ENCODE peak calls at places on chromosomes 4 and X, in ten cellular contexts. F is tibial nerve, P is body of pancreas, C is spleen, G is HepG2, Z is A549, M is right lobe of liver, W is stomach, U is heart left ventricle, Y is uterus. J is an unnamed sample.

GRCh38 chr4:6464842-6465588 is 7.4 kb downstream of the PPP2R2C start:
- DNase-seq in M (no peak), U (peak), G (no peak), P (no peak), Z (peak), Y (no peak), C (peak), F (no peak), W (no peak), J (no peak)

GRCh38 chrX:40097492-40098263 is at the start of gene BCOR:
- DNase-seq in G (no peak), U (peak), C (peak), P (peak), F (peak), Y (peak), W (peak), Z (peak), M (peak), J (peak)

GRCh38 chrX:31633349-31633748 is 561.5 kb upstream of the FTHL17 start:
- DNase-seq in U (no peak), G (no peak), W (no peak), F (no peak), C (no peak), Z (no peak), P (no peak), Y (no peak), M (no peak), J (no peak)

GRCh38 chr4:118989098-118990080 is 100.7 kb downstream of the SYNPO2 start:
- DNase-seq in P (no peak), C (no peak), M (no peak), Y (no peak), F (no peak), U (no peak), Z (peak), W (no peak), G (no peak), J (no peak)

GRCh38 chr4:3791910-3792542 is 25.8 kb downstream of the ADRA2C start:
- DNase-seq in P (peak), U (peak), Y (no peak), F (no peak), W (peak), G (peak), Z (no peak), C (no peak), M (peak), J (peak)

GRCh38 chr4:70895846-70896435 is 6.2 kb upstream of the MOB1B start:
- DNase-seq in Z (no peak), G (no peak), U (no peak), P (peak), C (no peak), Y (no peak), F (no peak), M (no peak), W (no peak), J (no peak)

GRCh38 chr4:17173300-17173699 is 274.9 kb upstream of the LDB2 start:
- DNase-seq in G (no peak), P (no peak), W (no peak), F (no peak), Z (no peak), M (no peak), C (no peak), Y (no peak), U (no peak), J (peak)

GRCh38 chrX:38260231-38260630 is 39.6 kb upstream of the SRPX start:
- DNase-seq in Z (peak), W (no peak), U (no peak), G (peak), P (peak), M (no peak), C (no peak), Y (no peak), F (no peak), J (peak)

GRCh38 chr4:183434264-183435045 is 10.0 kb upstream of the CDKN2AIP start:
- DNase-seq in P (no peak), F (no peak), C (peak), Y (no peak), G (no peak), W (no peak), Z (no peak), M (no peak), U (no peak), J (no peak)

GRCh38 chr4:126018274-126018673 is 703.5 kb downstream of the FAT4 start:
- DNase-seq in F (no peak), G (no peak), Y (no peak), P (no peak), U (no peak), C (no peak), Z (no peak), M (no peak), W (no peak), J (no peak)

GRCh38 chr4:26058537-26058936 is 144.5 kb downstream of the SMIM20 start:
- DNase-seq in F (no peak), W (peak), C (no peak), M (no peak), G (no peak), Z (no peak), U (no peak), Y (no peak), P (peak), J (no peak)

GRCh38 chr4:72302981-72303704 is 265.9 kb downstream of the ADAMTS3 start:
- DNase-seq in U (no peak), C (no peak), Y (no peak), F (peak), P (peak), M (no peak), Z (peak), W (peak), G (peak), J (peak)

GRCh38 chr4:8853249-8853648 is 18.4 kb downstream of the HMX1 start:
- DNase-seq in P (no peak), G (no peak), U (no peak), Z (no peak), C (no peak), F (no peak), Y (no peak), W (no peak), M (no peak), J (no peak)

GRCh38 chrX:15493118-15494082 is at the start of gene PIR:
- DNase-seq in C (peak), G (peak), W (peak), U (peak), Y (peak), P (peak), F (peak), M (peak), Z (peak), J (peak)

GRCh38 chr4:151248519-151248918 is 28.4 kb upstream of the PRSS48 start:
- DNase-seq in M (no peak), Y (no peak), U (no peak), C (no peak), G (peak), P (no peak), W (no peak), Z (no peak), F (no peak), J (no peak)

GRCh38 chrX:115058276-115058675 is 40.9 kb upstream of the IL13RA2 start:
- DNase-seq in M (no peak), Z (no peak), P (peak), Y (no peak), C (no peak), F (no peak), W (no peak), U (peak), G (no peak), J (no peak)

GRCh38 chr4:154559141-154559841 is 3.5 kb upstream of the FGB start:
- DNase-seq in G (peak), U (no peak), M (no peak), Z (peak), C (no peak), F (no peak), W (no peak), Y (no peak), P (peak), J (peak)

GRCh38 chr4:187541666-187542065 is 453.9 kb upstream of the ZFP42 start:
- DNase-seq in P (no peak), Z (no peak), Y (no peak), C (no peak), W (no peak), U (no peak), F (no peak), M (no peak), G (no peak), J (no peak)

GRCh38 chr4:92994727-92995126 is 691.0 kb downstream of the GRID2 start:
- DNase-seq in Y (no peak), C (no peak), U (no peak), M (no peak), Z (no peak), F (no peak), P (peak), W (no peak), G (no peak), J (no peak)

GRCh38 chr4:142549726-142550463 is 296.2 kb downstream of the INPP4B start:
- DNase-seq in G (no peak), Y (no peak), W (no peak), Z (peak), M (no peak), C (no peak), U (no peak), F (no peak), P (peak), J (no peak)

GRCh38 chr4:155512069-155512468 is 135.3 kb upstream of the MAP9 start:
- DNase-seq in C (no peak), F (no peak), G (no peak), Z (no peak), Y (no peak), M (no peak), U (no peak), W (no peak), P (no peak), J (no peak)

GRCh38 chrX:2449135-2449886 is 51.5 kb downstream of the DHRSX start:
- DNase-seq in Z (no peak), G (no peak), F (no peak), P (no peak), C (peak), U (no peak), W (no peak), Y (no peak), M (no peak), J (no peak)

GRCh38 chrX:132401935-132402334 is 86.9 kb downstream of the MBNL3 start:
- DNase-seq in C (no peak), U (no peak), W (no peak), Z (no peak), M (no peak), P (no peak), F (no peak), Y (no peak), G (peak), J (no peak)

GRCh38 chr4:8039290-8039689 is 99.6 kb upstream of the AFAP1 start:
- DNase-seq in F (no peak), P (peak), C (no peak), M (no peak), Y (no peak), U (no peak), W (no peak), Z (no peak), G (no peak), J (no peak)

GRCh38 chr4:93788712-93789111 is 39.8 kb upstream of the ATOH1 start:
- DNase-seq in F (no peak), C (no peak), Z (peak), G (peak), W (no peak), M (no peak), P (no peak), Y (no peak), U (no peak), J (peak)

GRCh38 chr4:19961092-19961491 is 290.6 kb upstream of the SLIT2 start:
- DNase-seq in G (no peak), Z (no peak), F (no peak), C (no peak), W (no peak), U (no peak), M (no peak), P (no peak), Y (no peak), J (no peak)

GRCh38 chrX:119181491-119181890 is 53.9 kb upstream of the KIAA1210 start:
- DNase-seq in Y (no peak), P (no peak), W (no peak), G (peak), F (no peak), C (no peak), Z (peak), U (no peak), M (peak), J (no peak)

GRCh38 chr4:129899849-129900248 is 803.9 kb downstream of the C4orf33 start:
- DNase-seq in G (peak), W (no peak), Z (no peak), U (no peak), M (no peak), F (no peak), P (no peak), C (no peak), Y (no peak), J (no peak)

GRCh38 chr4:7759221-7759620 is 180.4 kb downstream of the AFAP1 start:
- DNase-seq in Y (no peak), F (no peak), P (peak), M (no peak), Z (no peak), C (peak), U (no peak), G (no peak), W (no peak), J (no peak)

GRCh38 chr4:88060431-88060830 is 53.0 kb downstream of the PKD2 start:
- DNase-seq in M (no peak), Y (no peak), G (no peak), P (no peak), F (no peak), W (no peak), C (no peak), Z (no peak), U (no peak), J (no peak)

GRCh38 chr4:13919021-13919441 is 291.5 kb upstream of the BOD1L1 start:
- DNase-seq in C (no peak), F (no peak), G (no peak), M (no peak), Z (no peak), Y (peak), W (no peak), U (no peak), P (peak), J (no peak)

GRCh38 chr4:156933633-156934258 is 37.9 kb downstream of the PDGFC start:
- DNase-seq in W (no peak), P (no peak), Y (no peak), G (peak), F (no peak), M (no peak), C (no peak), U (no peak), Z (no peak), J (peak)

GRCh38 chrX:49840679-49841078 is 11.6 kb downstream of the PAGE4 start:
- DNase-seq in Y (peak), P (peak), Z (peak), U (peak), G (peak), W (peak), C (no peak), F (peak), M (peak), J (peak)

DNA sequence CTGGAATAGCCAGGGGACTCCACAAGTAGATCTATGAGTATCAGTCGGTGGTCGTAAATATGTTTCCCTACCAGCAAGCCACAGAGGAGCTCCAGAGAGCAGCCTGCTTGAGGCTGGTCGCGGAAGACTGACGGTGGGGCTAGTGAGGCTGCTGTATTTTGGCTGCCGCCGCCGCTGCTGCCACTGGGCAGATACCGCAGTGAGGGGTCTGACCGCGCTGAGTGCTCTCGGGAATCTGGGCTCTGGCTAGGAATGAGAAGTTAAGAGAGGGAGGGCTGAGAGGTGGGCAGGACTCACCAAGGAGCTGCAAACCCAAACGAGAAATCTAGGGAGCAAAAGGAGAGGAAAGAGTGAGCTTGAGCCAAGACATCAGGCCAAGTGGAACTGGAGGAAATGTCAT is at the start of gene EXOC1L:
- DNase-seq in W (no peak), G (peak), F (no peak), Z (no peak), P (no peak), U (no peak), C (no peak), M (no peak), Y (no peak), J (peak)
- TF ChIP-seq POLR2A in W (no peak), G (no peak), F (no peak), Z (no peak), P (no peak), U (no peak), C (no peak), M (no peak), Y (no peak), J (no peak)

DNA sequence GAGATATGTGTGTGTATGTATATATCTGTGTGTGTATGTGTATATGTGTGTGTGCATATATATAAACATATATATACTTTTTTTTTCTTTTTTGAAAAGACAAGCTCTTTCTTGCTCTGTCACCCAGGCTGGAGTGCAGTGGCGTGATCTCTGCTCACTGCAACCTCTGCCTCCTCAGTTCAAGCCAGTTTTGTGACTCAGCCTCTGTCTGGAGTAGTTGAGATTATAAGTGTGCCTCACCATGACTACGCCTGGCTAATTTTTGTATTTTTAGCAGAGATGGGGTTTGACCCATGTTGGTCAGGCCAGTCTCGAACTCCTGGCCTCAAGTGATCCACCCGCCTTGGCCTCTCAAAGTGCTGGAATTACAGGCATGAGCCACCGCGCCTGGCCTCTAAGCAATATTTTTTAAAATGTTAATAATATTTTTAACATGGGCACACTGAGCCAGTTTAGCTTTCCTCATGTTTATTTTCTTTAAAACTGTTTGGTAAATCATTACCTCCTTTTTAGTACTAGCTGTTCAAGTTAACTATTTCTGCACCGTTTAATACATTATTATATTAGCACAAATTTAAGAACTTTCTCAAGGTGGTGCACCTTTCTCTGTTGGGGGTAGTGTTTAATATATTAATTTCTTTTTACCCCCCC is 33.3 kb downstream of the BBS12 start:
- DNase-seq in G (no peak), P (no peak), Z (no peak), M (no peak), F (no peak), C (no peak), U (no peak), Y (no peak), W (no peak), J (peak)
- TF ChIP-seq POLR2A in G (no peak), P (no peak), Z (no peak), M (no peak), F (no peak), C (no peak), U (no peak), Y (no peak), W (no peak), J (no peak)

GRCh38 chrX:74537011-74537390 is 77.4 kb downstream of the RLIM start:
- DNase-seq in U (no peak), W (no peak), M (no peak), Z (no peak), Y (peak), G (no peak), C (no peak), F (peak), P (peak), J (no peak)

GRCh38 chrX:74534569-74535038 is 79.8 kb downstream of the RLIM start:
- DNase-seq in M (no peak), C (no peak), W (no peak), F (no peak), Y (no peak), P (no peak), G (no peak), Z (no peak), U (no peak), J (no peak)

GRCh38 chrX:74535211-74535621 is 79.2 kb downstream of the RLIM start:
- DNase-seq in P (peak), F (peak), U (no peak), W (no peak), Y (no peak), M (no peak), G (peak), C (no peak), Z (no peak), J (peak)

GRCh38 chrX:74535633-74536141 is 78.7 kb downstream of the RLIM start:
- DNase-seq in G (peak), C (peak), U (peak), M (peak), Z (no peak), P (peak), F (peak), W (peak), Y (peak), J (no peak)

DNA sequence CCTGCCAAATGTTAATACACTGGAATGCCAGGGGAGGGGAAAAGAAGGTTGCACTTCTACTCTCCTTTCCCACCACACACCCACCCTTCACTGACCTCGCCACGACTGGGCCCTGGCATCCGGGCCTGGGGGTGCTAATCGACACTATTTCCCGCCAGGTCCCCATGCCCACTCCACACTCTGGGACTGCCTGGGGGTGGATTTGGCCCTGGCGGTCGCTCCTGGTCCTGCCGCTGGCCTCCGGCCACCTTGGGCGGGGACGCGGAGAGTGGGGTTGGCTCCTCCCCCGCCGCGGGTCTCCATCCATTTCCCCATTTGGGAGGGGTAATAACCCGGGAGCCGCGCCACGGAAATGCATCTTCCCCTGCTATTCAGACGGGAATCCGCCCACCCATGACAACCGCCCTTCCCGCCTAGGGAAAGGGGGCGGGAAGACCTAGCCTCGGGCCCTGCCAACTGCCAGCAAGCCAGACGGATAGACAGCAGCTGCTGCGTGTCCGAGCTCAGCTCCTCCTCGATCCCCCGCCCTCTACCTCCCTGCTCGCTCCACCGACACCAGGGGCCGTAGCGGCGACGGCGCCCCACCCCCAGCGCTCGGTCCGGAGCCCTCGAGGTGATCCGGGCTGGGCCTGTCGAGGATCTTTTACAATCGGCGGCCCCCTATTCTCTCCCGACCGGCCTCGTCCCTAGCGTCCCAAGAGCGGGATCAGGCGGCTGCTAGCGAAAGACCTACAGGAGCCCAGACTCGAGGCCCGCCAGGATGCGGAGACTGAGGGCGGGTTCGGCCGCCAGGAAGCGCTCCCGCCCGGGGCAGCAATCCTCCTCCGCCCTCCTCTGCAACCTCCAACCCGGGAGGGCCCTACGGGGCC is 78.0 kb downstream of the RLIM start:
- DNase-seq in W (peak), F (peak), P (peak), Y (peak), M (peak), U (peak), Z (peak), G (no peak), C (peak), J (peak)
- TF ChIP-seq POLR2A in W (no peak), F (peak), P (peak), Y (no peak), M (peak), U (peak), Z (no peak), G (no peak), C (no peak), J (no peak)

GRCh38 chrX:47228550-47229270 is 4.1 kb upstream of the USP11 start:
- DNase-seq in U (no peak), Y (peak), M (no peak), F (no peak), C (peak), W (no peak), Z (no peak), G (no peak), P (no peak), J (no peak)
- TF ChIP-seq POLR2A in U (no peak), Y (no peak), M (no peak), F (no peak), C (no peak), W (no peak), Z (no peak), G (no peak), P (no peak), J (no peak)

GRCh38 chr4:33924239-33924638 is 2320.1 kb downstream of the ARAP2 start:
- DNase-seq in C (peak), Y (no peak), U (no peak), F (no peak), W (no peak), G (no peak), M (no peak), Z (no peak), P (no peak), J (no peak)
- TF ChIP-seq POLR2A in C (no peak), Y (no peak), U (no peak), F (no peak), W (no peak), G (no peak), M (no peak), Z (no peak), P (no peak), J (no peak)